ENCODE peak calls at places on chromosomes 2 and 18, in six cellular contexts. One of them, this sample, is unnamed.

GRCh38 chr2:219495531-219496122 is 3.1 kb upstream of the GMPPA start:
- DNase-seq in neural crest cell: peak
- DNase-seq in GM23248: peak
- DNase-seq in H54: no peak
- DNase-seq in nephron progenitor cell: peak
- DNase-seq in fibroblast of mammary gland: peak
- DNase-seq in this sample: peak

GRCh38 chr2:78035804-78036203 is 513.6 kb upstream of the LRRTM4 start:
- DNase-seq in fibroblast of mammary gland: no peak
- DNase-seq in GM23248: no peak
- DNase-seq in H54: no peak
- DNase-seq in neural crest cell: no peak
- DNase-seq in nephron progenitor cell: no peak
- DNase-seq in this sample: no peak

GRCh38 chr2:44392338-44392943 is 30.7 kb downstream of the CAMKMT start:
- DNase-seq in nephron progenitor cell: peak
- DNase-seq in fibroblast of mammary gland: peak
- DNase-seq in neural crest cell: peak
- DNase-seq in GM23248: peak
- DNase-seq in H54: no peak
- DNase-seq in this sample: peak

GRCh38 chr2:212249451-212249850 is 289.2 kb downstream of the ERBB4 start:
- DNase-seq in GM23248: peak
- DNase-seq in nephron progenitor cell: no peak
- DNase-seq in H54: peak
- DNase-seq in fibroblast of mammary gland: peak
- DNase-seq in neural crest cell: no peak
- DNase-seq in this sample: no peak

GRCh38 chr2:213068681-213069359 is 82.6 kb downstream of the IKZF2 start:
- DNase-seq in GM23248: no peak
- DNase-seq in neural crest cell: no peak
- DNase-seq in nephron progenitor cell: no peak
- DNase-seq in H54: no peak
- DNase-seq in fibroblast of mammary gland: no peak
- DNase-seq in this sample: no peak

GRCh38 chr2:4673025-4673489 is 969.7 kb downstream of the DCDC2C start:
- DNase-seq in GM23248: peak
- DNase-seq in nephron progenitor cell: no peak
- DNase-seq in H54: peak
- DNase-seq in neural crest cell: no peak
- DNase-seq in fibroblast of mammary gland: peak
- DNase-seq in this sample: peak

GRCh38 chr18:56235061-56235772 is 403.2 kb downstream of the TXNL1 start:
- DNase-seq in GM23248: no peak
- DNase-seq in neural crest cell: peak
- DNase-seq in fibroblast of mammary gland: no peak
- DNase-seq in nephron progenitor cell: no peak
- DNase-seq in H54: no peak
- DNase-seq in this sample: no peak

GRCh38 chr18:9569178-9569577 is 45.2 kb downstream of the PPP4R1 start:
- DNase-seq in nephron progenitor cell: no peak
- DNase-seq in fibroblast of mammary gland: no peak
- DNase-seq in neural crest cell: no peak
- DNase-seq in GM23248: no peak
- DNase-seq in H54: no peak
- DNase-seq in this sample: no peak

GRCh38 chr2:129646107-129646506 is 333.4 kb upstream of the RAB6C start:
- DNase-seq in fibroblast of mammary gland: no peak
- DNase-seq in nephron progenitor cell: no peak
- DNase-seq in neural crest cell: no peak
- DNase-seq in GM23248: no peak
- DNase-seq in H54: no peak
- DNase-seq in this sample: no peak

GRCh38 chr2:136116813-136117390 is 1.0 kb downstream of the CXCR4 start:
- DNase-seq in neural crest cell: peak
- DNase-seq in nephron progenitor cell: peak
- DNase-seq in GM23248: no peak
- DNase-seq in fibroblast of mammary gland: no peak
- DNase-seq in H54: no peak
- DNase-seq in this sample: no peak

GRCh38 chr2:211823886-211824479 is 714.6 kb downstream of the ERBB4 start:
- DNase-seq in fibroblast of mammary gland: no peak
- DNase-seq in neural crest cell: no peak
- DNase-seq in nephron progenitor cell: no peak
- DNase-seq in GM23248: no peak
- DNase-seq in H54: no peak
- DNase-seq in this sample: no peak

GRCh38 chr18:73945130-73945792 is 202.4 kb downstream of the FBXO15 start:
- DNase-seq in nephron progenitor cell: no peak
- DNase-seq in neural crest cell: no peak
- DNase-seq in H54: no peak
- DNase-seq in fibroblast of mammary gland: peak
- DNase-seq in GM23248: peak
- DNase-seq in this sample: no peak

GRCh38 chr2:205996156-205996555 is 89.8 kb downstream of the INO80D start:
- DNase-seq in fibroblast of mammary gland: no peak
- DNase-seq in neural crest cell: no peak
- DNase-seq in nephron progenitor cell: no peak
- DNase-seq in H54: no peak
- DNase-seq in GM23248: no peak
- DNase-seq in this sample: no peak

GRCh38 chr2:90209806-90210205 is 1518.3 kb downstream of the RPIA start:
- DNase-seq in fibroblast of mammary gland: no peak
- DNase-seq in nephron progenitor cell: no peak
- DNase-seq in H54: no peak
- DNase-seq in neural crest cell: no peak
- DNase-seq in GM23248: no peak
- DNase-seq in this sample: no peak

GRCh38 chr2:101842471-101842870 is 145.0 kb downstream of the MAP4K4 start:
- DNase-seq in fibroblast of mammary gland: no peak
- DNase-seq in GM23248: no peak
- DNase-seq in nephron progenitor cell: no peak
- DNase-seq in H54: no peak
- DNase-seq in neural crest cell: no peak
- DNase-seq in this sample: no peak

GRCh38 chr2:238864207-238865014 is 16.5 kb downstream of the TWIST2 start:
- DNase-seq in nephron progenitor cell: peak
- DNase-seq in neural crest cell: peak
- DNase-seq in GM23248: peak
- DNase-seq in H54: peak
- DNase-seq in fibroblast of mammary gland: peak
- DNase-seq in this sample: peak

GRCh38 chr2:237281900-237282306 is 132.1 kb downstream of the COL6A3 start:
- DNase-seq in H54: no peak
- DNase-seq in neural crest cell: no peak
- DNase-seq in nephron progenitor cell: no peak
- DNase-seq in GM23248: peak
- DNase-seq in fibroblast of mammary gland: peak
- DNase-seq in this sample: no peak

GRCh38 chr2:17759805-17760204 is 5.9 kb downstream of the GEN1 start:
- DNase-seq in GM23248: no peak
- DNase-seq in neural crest cell: no peak
- DNase-seq in nephron progenitor cell: no peak
- DNase-seq in H54: no peak
- DNase-seq in fibroblast of mammary gland: peak
- DNase-seq in this sample: no peak

GRCh38 chr2:204437815-204438766 is 107.2 kb upstream of the PARD3B start:
- DNase-seq in nephron progenitor cell: no peak
- DNase-seq in fibroblast of mammary gland: no peak
- DNase-seq in neural crest cell: no peak
- DNase-seq in H54: no peak
- DNase-seq in GM23248: no peak
- DNase-seq in this sample: no peak

GRCh38 chr2:119442850-119443249 is 11.2 kb downstream of the TMEM37 start:
- DNase-seq in GM23248: no peak
- DNase-seq in fibroblast of mammary gland: no peak
- DNase-seq in nephron progenitor cell: no peak
- DNase-seq in H54: no peak
- DNase-seq in neural crest cell: no peak
- DNase-seq in this sample: no peak

GRCh38 chr2:220682616-220683015 is 889.5 kb downstream of the EPHA4 start:
- DNase-seq in neural crest cell: no peak
- DNase-seq in H54: peak
- DNase-seq in fibroblast of mammary gland: no peak
- DNase-seq in nephron progenitor cell: no peak
- DNase-seq in GM23248: peak
- DNase-seq in this sample: no peak

GRCh38 chr2:107025869-107026380 is 140.0 kb upstream of the ST6GAL2 start:
- DNase-seq in fibroblast of mammary gland: peak
- DNase-seq in H54: no peak
- DNase-seq in neural crest cell: no peak
- DNase-seq in nephron progenitor cell: no peak
- DNase-seq in GM23248: peak
- DNase-seq in this sample: no peak

GRCh38 chr2:108833219-108833618 is 46.6 kb downstream of the CCDC138 start:
- DNase-seq in H54: no peak
- DNase-seq in fibroblast of mammary gland: no peak
- DNase-seq in nephron progenitor cell: no peak
- DNase-seq in neural crest cell: no peak
- DNase-seq in GM23248: no peak
- DNase-seq in this sample: no peak

GRCh38 chr18:5415035-5415434 is 119.5 kb upstream of the ZBTB14 start:
- DNase-seq in fibroblast of mammary gland: no peak
- DNase-seq in neural crest cell: no peak
- DNase-seq in GM23248: no peak
- DNase-seq in H54: no peak
- DNase-seq in nephron progenitor cell: no peak
- DNase-seq in this sample: no peak

GRCh38 chr2:58194451-58194850 is 46.7 kb downstream of the FANCL start:
- DNase-seq in H54: no peak
- DNase-seq in nephron progenitor cell: no peak
- DNase-seq in fibroblast of mammary gland: no peak
- DNase-seq in neural crest cell: no peak
- DNase-seq in GM23248: no peak
- DNase-seq in this sample: no peak

GRCh38 chr2:72757177-72757775 is 68.6 kb downstream of the EXOC6B start:
- DNase-seq in fibroblast of mammary gland: no peak
- DNase-seq in neural crest cell: no peak
- DNase-seq in H54: no peak
- DNase-seq in nephron progenitor cell: peak
- DNase-seq in GM23248: no peak
- DNase-seq in this sample: peak

GRCh38 chr2:150485871-150486538 is 1.5 kb downstream of the RND3 start:
- DNase-seq in nephron progenitor cell: peak
- DNase-seq in neural crest cell: peak
- DNase-seq in fibroblast of mammary gland: peak
- DNase-seq in H54: no peak
- DNase-seq in GM23248: peak
- DNase-seq in this sample: peak